ENCODE peak calls at places on chromosome 9, in six cellular contexts. One of them, this sample, is unnamed.

GRCh38 chr9:127172066-127172707 is 49.8 kb upstream of the ANGPTL2 start:
- DNase-seq in IMR-90: peak; percentile 64
- DNase-seq in stomach: no peak
- DNase-seq in H1: no peak
- DNase-seq in tibial nerve: no peak
- DNase-seq in A549: no peak
- DNase-seq in this sample: no peak

GRCh38 chr9:776086-776485 is 65.4 kb upstream of the DMRT1 start:
- DNase-seq in stomach: no peak
- DNase-seq in tibial nerve: no peak
- DNase-seq in H1: no peak
- DNase-seq in IMR-90: no peak
- DNase-seq in A549: no peak
- DNase-seq in this sample: no peak

GRCh38 chr9:27310582-27310981 is 13.6 kb upstream of the EQTN start:
- DNase-seq in stomach: no peak
- DNase-seq in IMR-90: no peak
- DNase-seq in tibial nerve: no peak
- DNase-seq in A549: no peak
- DNase-seq in H1: no peak
- DNase-seq in this sample: no peak

GRCh38 chr9:108816037-108816436 is 39.7 kb downstream of the ACTL7B start:
- DNase-seq in H1: no peak
- DNase-seq in stomach: no peak
- DNase-seq in IMR-90: no peak
- DNase-seq in tibial nerve: no peak
- DNase-seq in A549: no peak
- DNase-seq in this sample: no peak

GRCh38 chr9:14097215-14097614 is 216.7 kb downstream of the NFIB start:
- DNase-seq in IMR-90: peak; percentile 47
- DNase-seq in stomach: no peak
- DNase-seq in H1: no peak
- DNase-seq in A549: no peak
- DNase-seq in tibial nerve: no peak
- DNase-seq in this sample: no peak

GRCh38 chr9:89807682-89808075 is 202.9 kb downstream of the GADD45G start:
- DNase-seq in H1: no peak
- DNase-seq in tibial nerve: no peak
- DNase-seq in A549: no peak
- DNase-seq in IMR-90: no peak
- DNase-seq in stomach: no peak
- DNase-seq in this sample: no peak

GRCh38 chr9:98263482-98264357 is 8.3 kb upstream of the TBC1D2 start:
- DNase-seq in IMR-90: peak; percentile 84
- DNase-seq in H1: no peak
- DNase-seq in stomach: peak; percentile 82
- DNase-seq in A549: peak; percentile 74
- DNase-seq in tibial nerve: peak; percentile 84
- DNase-seq in this sample: peak; percentile 72

GRCh38 chr9:88852794-88853193 is 138.5 kb upstream of the S1PR3 start:
- DNase-seq in stomach: no peak
- DNase-seq in IMR-90: peak; percentile 95
- DNase-seq in A549: peak; percentile 58
- DNase-seq in H1: no peak
- DNase-seq in tibial nerve: peak; percentile 39
- DNase-seq in this sample: peak; percentile 65

DNA sequence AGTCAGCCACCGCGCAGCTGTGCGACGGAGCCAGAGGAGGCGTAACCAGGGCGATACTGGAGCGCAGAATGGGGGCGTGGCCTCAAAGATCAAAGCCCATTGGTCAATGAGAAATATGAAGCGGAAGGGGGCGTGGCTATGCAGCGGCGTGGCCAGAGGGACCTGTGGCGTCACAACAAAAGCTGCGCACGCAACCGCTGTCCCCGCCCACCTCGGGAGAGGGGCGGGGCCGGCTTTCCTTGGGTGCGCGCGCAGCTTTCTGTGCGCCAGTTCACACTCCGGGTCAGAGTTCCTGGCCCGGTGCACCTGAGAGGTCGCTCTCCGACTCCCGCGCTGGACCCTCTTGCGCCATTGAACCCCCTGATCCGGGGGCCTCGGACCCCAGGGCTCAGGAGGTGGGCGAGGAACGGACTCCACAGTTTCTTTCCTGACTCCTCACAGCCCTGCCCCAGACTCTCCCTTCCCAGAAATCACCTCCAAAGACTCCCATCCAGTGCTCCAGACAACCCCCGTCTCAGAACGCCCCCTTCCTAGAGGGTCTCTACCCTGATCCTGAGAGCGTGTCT is at the start of gene SWI5:
- DNase-seq in H1: peak; percentile 99
- DNase-seq in tibial nerve: peak; percentile 100
- DNase-seq in A549: peak; percentile 97
- DNase-seq in IMR-90: peak; percentile 99
- DNase-seq in stomach: peak; percentile 100
- DNase-seq in this sample: peak; percentile 100
- TF ChIP-seq POLR2A in H1: peak; percentile 99
- TF ChIP-seq POLR2A in tibial nerve: peak; percentile 61
- TF ChIP-seq POLR2A in A549: peak; percentile 96
- TF ChIP-seq POLR2A in IMR-90: no peak
- TF ChIP-seq POLR2A in stomach: peak; percentile 76
- TF ChIP-seq POLR2A in this sample: peak; percentile 97

GRCh38 chr9:96417051-96417586 is 1.1 kb downstream of the ZNF367 start:
- DNase-seq in IMR-90: peak; percentile 72
- DNase-seq in A549: peak; percentile 87
- DNase-seq in H1: peak; percentile 50
- DNase-seq in tibial nerve: peak; percentile 85
- DNase-seq in stomach: peak; percentile 91
- DNase-seq in this sample: peak; percentile 89
- TF ChIP-seq POLR2A in IMR-90: no peak
- TF ChIP-seq POLR2A in A549: peak; percentile 34
- TF ChIP-seq POLR2A in H1: peak; percentile 58
- TF ChIP-seq POLR2A in tibial nerve: peak; percentile 28
- TF ChIP-seq POLR2A in stomach: no peak
- TF ChIP-seq POLR2A in this sample: peak; percentile 27

GRCh38 chr9:36487482-36488321 is 85.0 kb upstream of the MELK start:
- DNase-seq in H1: peak; percentile 64
- DNase-seq in stomach: peak; percentile 93
- DNase-seq in A549: peak; percentile 63
- DNase-seq in IMR-90: peak; percentile 90
- DNase-seq in tibial nerve: peak; percentile 66
- DNase-seq in this sample: peak; percentile 77

GRCh38 chr9:36486454-36486932 is 86.2 kb upstream of the MELK start:
- DNase-seq in stomach: no peak
- DNase-seq in H1: no peak
- DNase-seq in IMR-90: peak; percentile 11
- DNase-seq in tibial nerve: no peak
- DNase-seq in A549: no peak
- DNase-seq in this sample: no peak

GRCh38 chr9:36488322-36488838 is 84.3 kb upstream of the MELK start:
- DNase-seq in A549: no peak
- DNase-seq in tibial nerve: no peak
- DNase-seq in stomach: no peak
- DNase-seq in H1: no peak
- DNase-seq in IMR-90: no peak
- DNase-seq in this sample: no peak

GRCh38 chr9:36485647-36486453 is 85.8 kb upstream of the RNF38 start:
- DNase-seq in stomach: no peak
- DNase-seq in tibial nerve: no peak
- DNase-seq in IMR-90: peak; percentile 17
- DNase-seq in H1: no peak
- DNase-seq in A549: no peak
- DNase-seq in this sample: no peak

DNA sequence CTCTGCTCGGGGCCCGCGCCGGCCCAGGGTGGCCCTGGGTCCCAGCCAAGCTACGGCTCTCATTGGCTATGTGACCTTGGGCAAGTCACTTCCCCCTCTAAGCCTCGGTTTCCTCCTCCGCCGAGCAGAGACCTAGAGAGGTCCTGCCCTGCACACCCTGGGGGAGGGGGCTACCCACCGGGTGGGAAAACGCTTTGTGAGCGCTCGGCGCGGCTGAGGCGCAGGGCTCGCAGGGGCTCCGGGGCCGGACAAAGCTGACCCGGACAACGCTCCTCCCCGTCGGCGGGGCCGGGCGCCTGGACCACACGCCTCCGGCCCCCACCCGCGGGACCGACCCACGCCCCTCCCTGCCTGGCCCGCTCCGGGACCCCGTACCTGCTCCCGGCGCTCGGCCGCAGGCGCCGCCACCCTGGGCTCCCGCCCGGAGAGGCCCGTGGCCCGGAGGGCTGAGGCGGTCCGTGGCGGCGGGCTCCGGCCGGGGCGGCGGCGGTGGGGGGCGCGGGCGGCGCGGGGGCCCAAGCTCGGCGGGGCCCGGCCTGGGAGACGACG is 85.7 kb upstream of the MELK start:
- DNase-seq in IMR-90: no peak
- DNase-seq in stomach: peak; percentile 36
- DNase-seq in A549: no peak
- DNase-seq in tibial nerve: no peak
- DNase-seq in H1: no peak
- DNase-seq in this sample: no peak
- TF ChIP-seq POLR2A in IMR-90: peak; percentile 1
- TF ChIP-seq POLR2A in stomach: no peak
- TF ChIP-seq POLR2A in A549: no peak
- TF ChIP-seq POLR2A in tibial nerve: no peak
- TF ChIP-seq POLR2A in H1: peak; percentile 15
- TF ChIP-seq POLR2A in this sample: no peak

DNA sequence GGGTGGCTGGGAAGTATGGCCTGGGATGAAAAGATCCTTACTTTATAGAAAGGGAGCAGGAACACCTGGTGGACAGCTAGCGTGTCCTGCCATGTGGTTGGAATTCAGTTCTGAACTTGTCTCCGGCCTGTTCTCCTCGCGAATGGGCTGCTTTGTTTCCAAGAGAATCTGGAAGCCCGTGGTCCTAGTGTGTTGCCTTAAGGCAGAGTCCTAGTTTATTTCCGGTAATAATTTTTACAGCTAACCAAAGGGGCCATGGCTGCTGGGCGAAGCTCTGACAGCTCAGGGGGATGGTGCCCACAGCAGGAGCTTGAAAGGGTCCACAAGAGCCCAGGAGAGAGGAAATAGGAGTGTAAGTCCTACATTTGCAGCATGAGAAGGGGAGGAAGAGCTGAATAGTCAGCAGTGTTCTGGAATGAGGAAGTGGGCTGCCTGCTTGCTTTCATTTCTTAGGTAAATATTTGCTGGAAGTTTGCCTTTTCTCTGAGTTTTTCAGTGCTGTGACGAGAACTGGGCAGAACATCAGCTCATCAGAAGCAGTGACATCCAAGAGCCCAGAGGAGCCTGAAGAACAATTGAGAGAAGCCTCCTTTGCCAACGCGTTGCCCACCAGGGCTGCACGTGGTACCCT is 13.1 kb upstream of the IGFBPL1 start:
- DNase-seq in IMR-90: peak; percentile 55
- DNase-seq in H1: no peak
- DNase-seq in A549: peak; percentile 64
- DNase-seq in tibial nerve: no peak
- DNase-seq in stomach: peak; percentile 60
- DNase-seq in this sample: no peak
- TF ChIP-seq POLR2A in IMR-90: no peak
- TF ChIP-seq POLR2A in H1: no peak
- TF ChIP-seq POLR2A in A549: no peak
- TF ChIP-seq POLR2A in tibial nerve: no peak
- TF ChIP-seq POLR2A in stomach: no peak
- TF ChIP-seq POLR2A in this sample: no peak

GRCh38 chr9:95021166-95021886 is 294.8 kb downstream of the AOPEP start:
- DNase-seq in H1: no peak
- DNase-seq in stomach: no peak
- DNase-seq in tibial nerve: no peak
- DNase-seq in IMR-90: no peak
- DNase-seq in A549: no peak
- DNase-seq in this sample: no peak
- TF ChIP-seq POLR2A in H1: no peak
- TF ChIP-seq POLR2A in stomach: no peak
- TF ChIP-seq POLR2A in tibial nerve: no peak
- TF ChIP-seq POLR2A in IMR-90: no peak
- TF ChIP-seq POLR2A in A549: no peak
- TF ChIP-seq POLR2A in this sample: no peak

DNA sequence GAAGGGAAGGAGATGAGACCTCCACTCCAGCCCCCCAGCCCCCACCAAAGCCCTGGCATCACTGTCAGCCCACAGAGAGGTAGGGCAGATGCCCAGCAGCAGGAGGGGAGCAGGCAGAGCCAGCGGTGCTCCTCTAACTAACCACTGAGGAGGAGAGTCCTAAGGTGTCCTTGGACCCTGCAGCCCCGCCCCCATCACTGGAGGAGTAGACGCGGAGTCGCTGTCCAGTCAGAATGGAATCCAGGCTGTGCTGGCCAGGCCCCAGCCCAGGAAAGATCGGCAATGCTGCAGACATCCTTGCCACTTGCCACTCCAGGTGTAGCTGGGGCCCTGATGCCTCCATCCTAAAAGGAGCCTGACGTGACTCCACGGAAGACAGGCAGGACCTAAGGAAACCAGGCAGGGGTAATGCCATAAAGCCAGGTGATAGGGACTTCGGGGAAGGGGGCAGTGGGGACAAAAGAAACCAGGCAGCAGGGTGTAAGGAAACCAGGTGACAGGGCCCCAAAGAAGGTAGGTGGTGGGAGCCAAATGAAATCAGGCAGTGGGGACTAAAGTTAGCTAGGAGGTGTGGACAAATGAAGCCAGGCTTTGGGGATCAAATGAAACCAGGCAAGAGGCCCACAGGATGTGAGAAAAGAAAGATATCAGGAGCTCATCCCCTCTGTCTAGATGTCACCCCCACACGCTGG is 12.4 kb downstream of the CNTFR start:
- DNase-seq in A549: no peak
- DNase-seq in IMR-90: no peak
- DNase-seq in H1: no peak
- DNase-seq in tibial nerve: no peak
- DNase-seq in stomach: no peak
- DNase-seq in this sample: no peak
- TF ChIP-seq POLR2A in A549: no peak
- TF ChIP-seq POLR2A in IMR-90: no peak
- TF ChIP-seq POLR2A in H1: no peak
- TF ChIP-seq POLR2A in tibial nerve: no peak
- TF ChIP-seq POLR2A in stomach: no peak
- TF ChIP-seq POLR2A in this sample: no peak

GRCh38 chr9:33081128-33081851 is 4.8 kb upstream of the SMU1 start:
- DNase-seq in H1: peak; percentile 34
- DNase-seq in IMR-90: peak; percentile 88
- DNase-seq in stomach: peak; percentile 35
- DNase-seq in tibial nerve: peak; percentile 78
- DNase-seq in A549: peak; percentile 91
- DNase-seq in this sample: peak; percentile 45
- TF ChIP-seq POLR2A in H1: no peak
- TF ChIP-seq POLR2A in IMR-90: peak; percentile 39
- TF ChIP-seq POLR2A in stomach: no peak
- TF ChIP-seq POLR2A in tibial nerve: no peak
- TF ChIP-seq POLR2A in A549: no peak
- TF ChIP-seq POLR2A in this sample: no peak

DNA sequence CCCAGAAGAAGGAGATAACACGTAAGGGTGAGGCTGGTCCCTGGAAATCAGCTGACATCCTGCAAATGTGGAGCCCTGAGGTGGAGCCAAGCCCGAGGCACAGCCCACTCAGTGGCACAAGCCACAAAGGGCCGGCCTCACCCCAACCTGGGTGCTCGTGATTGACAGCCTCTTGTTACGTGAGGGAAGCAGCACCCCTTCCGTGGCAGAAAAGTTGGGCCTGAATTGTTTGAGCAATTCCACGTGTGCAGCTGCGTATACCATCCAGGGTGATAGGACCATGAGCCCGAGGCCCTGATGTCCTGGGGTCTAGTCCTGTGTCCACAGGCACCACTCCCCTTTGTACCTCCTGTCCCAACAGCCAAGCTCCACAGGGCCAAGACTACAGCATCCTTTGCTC is 4.8 kb downstream of the ORM2 start:
- DNase-seq in A549: no peak
- DNase-seq in tibial nerve: no peak
- DNase-seq in H1: no peak
- DNase-seq in IMR-90: no peak
- DNase-seq in stomach: no peak
- DNase-seq in this sample: no peak
- TF ChIP-seq POLR2A in A549: no peak
- TF ChIP-seq POLR2A in tibial nerve: no peak
- TF ChIP-seq POLR2A in H1: no peak
- TF ChIP-seq POLR2A in IMR-90: no peak
- TF ChIP-seq POLR2A in stomach: no peak
- TF ChIP-seq POLR2A in this sample: no peak

This sample was measured in H54.